ENCODE peak calls at places on chromosomes 7 and 10, in four cellular contexts. H, S, I and C are unnamed samples.
A peak's percentile ranks its signal among the peaks of the same experiment; 100 is the strongest.

GRCh38 chr7:18086165-18087030 is 58.8 kb upstream of the PRPS1L1 start:
- DNase-seq in H (peak; percentile 80), S (no peak), I (no peak), C (no peak)

GRCh38 chr7:135659159-135659837 is 3.0 kb upstream of the STMP1 start:
- DNase-seq in H (no peak), S (no peak), I (no peak), C (no peak)

GRCh38 chr7:140525741-140526140 is 46.4 kb upstream of the MKRN1 start:
- DNase-seq in H (no peak), S (no peak), I (peak; percentile 39), C (no peak)

GRCh38 chr7:141103847-141104429 is 30.1 kb downstream of the TMEM178B start:
- DNase-seq in H (no peak), S (no peak), I (no peak), C (no peak)

GRCh38 chr7:98354511-98355249 is 46.2 kb downstream of the BAIAP2L1 start:
- DNase-seq in H (no peak), S (peak; percentile 66), I (peak; percentile 76), C (peak; percentile 56)

GRCh38 chr10:87850742-87851205 is 12.6 kb downstream of the KLLN start:
- DNase-seq in H (peak; percentile 82), S (peak; percentile 57), I (peak; percentile 73), C (no peak)

GRCh38 chr7:121795736-121796135 is 77.2 kb upstream of the PTPRZ1 start:
- DNase-seq in H (no peak), S (no peak), I (no peak), C (no peak)

GRCh38 chr7:69790915-69791473 is 192.7 kb downstream of the AUTS2 start:
- DNase-seq in H (no peak), S (no peak), I (no peak), C (no peak)

GRCh38 chr10:90742189-90742588 is 115.7 kb downstream of the HTR7 start:
- DNase-seq in H (no peak), S (peak; percentile 60), I (peak; percentile 68), C (no peak)

GRCh38 chr7:23893942-23894890 is 184.2 kb downstream of the STK31 start:
- DNase-seq in H (no peak), S (no peak), I (no peak), C (no peak)

GRCh38 chr10:77041636-77042258 is 595.9 kb downstream of the KCNMA1 start:
- DNase-seq in H (no peak), S (no peak), I (no peak), C (no peak)

GRCh38 chr7:54678763-54679396 is 80.1 kb downstream of the SEC61G start:
- DNase-seq in H (no peak), S (no peak), I (no peak), C (no peak)

GRCh38 chr7:51679358-51679757 is 362.7 kb upstream of the COBL start:
- DNase-seq in H (no peak), S (no peak), I (no peak), C (no peak)

GRCh38 chr10:124168991-124169826 is 75.8 kb upstream of the CHST15 start:
- DNase-seq in H (no peak), S (no peak), I (no peak), C (no peak)

GRCh38 chr7:97971990-97972943 is 17.7 kb downstream of the OCM2 start:
- DNase-seq in H (peak; percentile 63), S (peak; percentile 32), I (peak; percentile 62), C (no peak)

GRCh38 chr7:36011588-36011965 is 141.5 kb upstream of the EEPD1 start:
- DNase-seq in H (peak; percentile 5), S (no peak), I (no peak), C (no peak)

GRCh38 chr7:101163281-101164070 is 1.9 kb downstream of the VGF start:
- DNase-seq in H (peak; percentile 63), S (no peak), I (no peak), C (no peak)

GRCh38 chr10:125936331-125936730 is 40.0 kb downstream of the FANK1 start:
- DNase-seq in H (no peak), S (no peak), I (no peak), C (no peak)

GRCh38 chr7:14754631-14755030 is 147.9 kb downstream of the DGKB start:
- DNase-seq in H (no peak), S (peak; percentile 14), I (peak; percentile 74), C (peak; percentile 40)

DNA sequence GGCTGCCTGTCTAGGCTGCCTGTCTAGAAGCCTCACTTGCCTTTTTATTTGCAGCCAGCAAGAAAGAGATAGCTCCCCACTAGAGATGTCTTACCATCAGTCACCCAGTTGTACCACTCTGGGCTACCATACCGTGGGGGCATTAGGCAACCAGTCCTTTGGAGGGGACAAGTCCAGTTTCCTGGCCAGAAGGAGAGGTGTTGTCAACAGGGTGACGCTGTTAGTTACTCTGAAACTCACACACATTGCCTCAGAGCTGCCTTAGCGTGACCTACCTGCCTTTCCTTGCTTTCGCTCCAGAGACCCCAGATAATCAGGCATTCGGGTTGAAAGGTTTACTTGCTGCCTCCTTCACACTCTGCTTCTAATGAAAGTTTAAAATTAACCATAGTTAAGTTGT is 155.4 kb downstream of the CELF2 start:
- DNase-seq in H (no peak), S (no peak), I (no peak), C (no peak)
- H3K4me3 ChIP-seq in H (no peak overlapping the region), S (no peak overlapping the region), I (no peak overlapping the region), C (no peak overlapping the region)

DNA sequence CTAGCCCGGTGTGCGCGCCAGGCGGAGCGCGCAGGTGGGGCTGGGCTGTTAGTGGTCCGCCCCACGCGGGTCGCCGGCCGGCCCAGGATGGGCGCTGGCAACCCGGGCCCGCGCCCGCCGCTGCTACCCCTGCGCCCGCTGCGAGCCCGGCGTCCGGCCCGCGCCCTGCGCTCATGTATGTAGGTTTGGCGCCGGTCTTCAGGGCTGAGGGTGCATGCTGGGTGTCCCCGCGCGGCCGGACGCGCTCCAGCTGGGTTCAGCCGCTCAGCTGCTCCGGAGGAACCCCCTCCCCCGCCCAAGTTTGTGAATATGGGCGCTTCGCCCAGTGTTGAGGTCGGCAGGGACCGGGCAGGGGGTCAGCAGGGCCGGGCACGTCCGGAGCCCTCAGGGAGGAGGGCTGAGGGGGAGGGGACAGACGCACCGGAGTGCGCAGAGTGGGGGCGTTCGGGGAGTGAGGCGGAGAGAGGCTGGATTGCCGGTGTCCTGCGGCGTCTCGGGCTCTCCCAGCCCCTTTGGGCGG is 561 bp downstream of the VWC2 start:
- DNase-seq in H (peak; percentile 50), S (no peak), I (no peak), C (no peak)
- H3K4me3 ChIP-seq in H (peak overlapping the region; percentile 69), S (no peak overlapping the region), I (no peak overlapping the region), C (no peak overlapping the region)

GRCh38 chr7:4737300-4737699 is 38.1 kb upstream of the AP5Z1 start:
- DNase-seq in H (no peak), S (no peak), I (no peak), C (no peak)

GRCh38 chr7:4742051-4742573 is 33.3 kb upstream of the AP5Z1 start:
- DNase-seq in H (no peak), S (no peak), I (no peak), C (no peak)

GRCh38 chr7:4739528-4739992 is 35.9 kb upstream of the AP5Z1 start:
- DNase-seq in H (peak; percentile 27), S (no peak), I (peak; percentile 64), C (no peak)

GRCh38 chr7:4740796-4741195 is 34.6 kb upstream of the AP5Z1 start:
- DNase-seq in H (no peak), S (no peak), I (no peak), C (no peak)

GRCh38 chr7:4738711-4739527 is 36.5 kb upstream of the AP5Z1 start:
- DNase-seq in H (peak; percentile 81), S (peak; percentile 80), I (peak; percentile 94), C (peak; percentile 52)
- H3K4me3 ChIP-seq in H (no peak overlapping the region), S (no peak overlapping the region), I (no peak overlapping the region), C (no peak overlapping the region)

GRCh38 chr7:92131093-92131492 is 3.2 kb downstream of the CYP51A1 start:
- DNase-seq in H (no peak), S (no peak), I (no peak), C (no peak)
- H3K4me3 ChIP-seq in H (peak overlapping the region; percentile 95), S (no peak overlapping the region), I (no peak overlapping the region), C (no peak overlapping the region)

GRCh38 chr7:27128776-27129728 is 1.5 kb downstream of the HOXA4 start:
- DNase-seq in H (no peak), S (no peak), I (no peak), C (no peak)
- H3K4me3 ChIP-seq in H (no peak overlapping the region), S (no peak overlapping the region), I (peak overlapping the region; percentile 46), C (no peak overlapping the region)